ENCODE peak calls at places on chromosome 10, in five cellular contexts. J is H1, E is IMR-90, V is mesendoderm, M is neuronal stem cell. P is an unnamed sample.

GRCh38 chr10:102599565-102600327 is 44.5 kb upstream of the TRIM8 start:
- DNase-seq in J (no peak), E (no peak), V (no peak), M (no peak), P (no peak)

GRCh38 chr10:48589266-48589665 is 15.6 kb downstream of the ARHGAP22 start:
- DNase-seq in J (no peak), E (peak; percentile 97), V (no peak), M (no peak), P (no peak)

GRCh38 chr10:103967433-103968142 is 648 bp downstream of the SLK start:
- DNase-seq in J (no peak), E (no peak), V (peak; percentile 37), M (peak; percentile 9), P (peak; percentile 49)

GRCh38 chr10:85917601-85918000 is 449.0 kb downstream of the GRID1 start:
- DNase-seq in J (no peak), E (no peak), V (no peak), M (no peak), P (no peak)

GRCh38 chr10:122298598-122299301 is 27.7 kb downstream of the BTBD16 start:
- DNase-seq in J (peak; percentile 82), E (peak; percentile 72), V (peak; percentile 82), M (peak; percentile 64), P (peak; percentile 81)

GRCh38 chr10:97737770-97738265 is 890 bp downstream of the ZFYVE27 start:
- DNase-seq in J (no peak), E (peak; percentile 56), V (no peak), M (no peak), P (no peak)

GRCh38 chr10:90652519-90652918 is 205.3 kb downstream of the HTR7 start:
- DNase-seq in J (no peak), E (peak; percentile 20), V (peak; percentile 61), M (no peak), P (peak; percentile 24)

GRCh38 chr10:43026039-43026973 is 50.6 kb upstream of the RET start:
- DNase-seq in J (peak; percentile 82), E (no peak), V (peak; percentile 71), M (no peak), P (peak; percentile 80)

GRCh38 chr10:132113206-132113605 is 47.5 kb downstream of the JAKMIP3 start:
- DNase-seq in J (no peak), E (no peak), V (peak; percentile 69), M (no peak), P (no peak)

GRCh38 chr10:103560886-103561285 is 67.4 kb downstream of the NEURL1 start:
- DNase-seq in J (no peak), E (no peak), V (no peak), M (no peak), P (no peak)

GRCh38 chr10:128928231-128928836 is 538.7 kb upstream of the MGMT start:
- DNase-seq in J (no peak), E (no peak), V (no peak), M (no peak), P (no peak)

GRCh38 chr10:128924918-128925317 is 542.1 kb upstream of the MGMT start:
- DNase-seq in J (no peak), E (no peak), V (no peak), M (no peak), P (no peak)

GRCh38 chr10:128927821-128928220 is 539.2 kb upstream of the MGMT start:
- DNase-seq in J (no peak), E (no peak), V (no peak), M (no peak), P (no peak)

GRCh38 chr10:128926693-128927092 is 540.3 kb upstream of the MGMT start:
- DNase-seq in J (no peak), E (no peak), V (no peak), M (no peak), P (no peak)

GRCh38 chr10:128927389-128927788 is 539.7 kb upstream of the MGMT start:
- DNase-seq in J (no peak), E (no peak), V (no peak), M (no peak), P (no peak)
- H3K23ac ChIP-seq in J (no peak overlapping the region), E (no peak overlapping the region), V (no peak overlapping the region), M (no peak overlapping the region), P (no peak overlapping the region)

GRCh38 chr10:15293862-15294835 is 76.9 kb downstream of the FAM171A1 start:
- DNase-seq in J (no peak), E (peak; percentile 25), V (no peak), M (no peak), P (no peak)
- H3K4me2 ChIP-seq in J (no peak overlapping the region), E (no peak overlapping the region), V (no peak overlapping the region), M (no peak overlapping the region), P (no peak overlapping the region)

DNA sequence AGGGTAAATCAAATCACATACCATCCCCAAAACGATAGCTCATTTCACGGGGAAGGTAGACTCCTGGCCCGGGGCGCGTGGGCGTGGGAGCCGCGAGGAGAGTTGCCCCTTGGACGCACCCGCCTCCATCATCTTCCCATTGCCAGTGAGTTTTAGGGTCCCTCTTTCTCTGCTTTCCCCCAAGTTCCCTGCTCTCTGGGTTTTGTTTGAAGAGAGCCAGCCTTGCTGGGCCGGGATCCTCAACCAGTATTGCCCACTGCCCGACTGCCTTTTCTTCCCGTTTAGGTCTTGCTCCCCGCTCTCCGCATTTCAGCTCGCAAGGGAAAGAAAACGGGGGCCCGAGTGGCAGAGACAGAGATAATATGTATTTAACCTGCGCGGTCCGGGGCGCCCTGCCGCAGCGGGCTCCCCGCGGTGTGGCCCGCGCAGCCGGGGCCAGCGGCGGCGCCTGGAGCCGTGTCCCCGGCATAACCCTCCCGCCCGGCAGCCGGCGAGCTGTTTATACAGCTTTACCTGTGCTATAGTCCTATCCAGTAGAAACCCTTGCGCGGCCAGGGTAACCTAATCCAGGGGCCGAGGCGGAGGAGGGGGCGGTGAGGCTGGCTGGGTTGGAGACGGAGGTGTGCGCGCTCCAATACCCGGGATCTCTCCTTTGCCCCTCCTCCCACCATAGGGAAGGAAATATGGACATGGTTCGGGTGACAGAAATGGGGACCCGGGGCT is 5.2 kb upstream of the GATA3 start:
- DNase-seq in J (peak; percentile 73), E (no peak), V (peak; percentile 86), M (peak; percentile 32), P (peak; percentile 53)
- H3K4me3 ChIP-seq in J (peak overlapping the region; percentile 34), E (no peak overlapping the region), V (peak overlapping the region; percentile 44), M (no peak overlapping the region), P (peak overlapping the region; percentile 84)

GRCh38 chr10:12513003-12513365 is 163.6 kb downstream of the CAMK1D start:
- DNase-seq in J (no peak), E (no peak), V (no peak), M (no peak), P (no peak)

GRCh38 chr10:12512292-12513002 is 163.1 kb downstream of the CAMK1D start:
- DNase-seq in J (peak; percentile 28), E (no peak), V (no peak), M (no peak), P (no peak)

GRCh38 chr10:12509794-12510100 is 160.4 kb downstream of the CAMK1D start:
- DNase-seq in J (no peak), E (no peak), V (no peak), M (no peak), P (no peak)

GRCh38 chr10:12510566-12510965 is 161.2 kb downstream of the CAMK1D start:
- DNase-seq in J (peak; percentile 37), E (no peak), V (peak; percentile 51), M (no peak), P (no peak)

GRCh38 chr10:12511651-12512050 is 162.3 kb downstream of the CAMK1D start:
- DNase-seq in J (peak; percentile 36), E (no peak), V (no peak), M (no peak), P (no peak)
- H3K23ac ChIP-seq in J (no peak overlapping the region), E (no peak overlapping the region), V (no peak overlapping the region), M (no peak overlapping the region), P (no peak overlapping the region)

GRCh38 chr10:124063736-124064135 is 29.7 kb downstream of the CHST15 start:
- DNase-seq in J (no peak), E (peak; percentile 5), V (no peak), M (no peak), P (no peak)
- H3K4me2 ChIP-seq in J (no peak overlapping the region), E (no peak overlapping the region), V (no peak overlapping the region), M (no peak overlapping the region), P (no peak overlapping the region)

GRCh38 chr10:126561499-126562208 is 108.8 kb downstream of the C10orf90 start:
- DNase-seq in J (no peak), E (no peak), V (peak; percentile 95), M (no peak), P (no peak)
- H3K4me3 ChIP-seq in J (no peak overlapping the region), E (peak overlapping the region; percentile 25), V (no peak overlapping the region), M (peak overlapping the region; percentile 3), P (no peak overlapping the region)

P was measured in trophoblast cell.